ENCODE peak calls at places on chromosomes 12 and 14, in seven cellular contexts. One of them, this sample, is unnamed.

GRCh38 chr14:59139324-59139723 is 49.1 kb upstream of the DAAM1 start:
- DNase-seq in K562: no peak
- DNase-seq in neural progenitor cell: no peak
- DNase-seq in fibroblast of lung: no peak
- DNase-seq in PC-3: no peak
- DNase-seq in HCT116: no peak
- DNase-seq in IMR-90: no peak
- DNase-seq in this sample: no peak

GRCh38 chr12:75437564-75437963 is 43.0 kb upstream of the GLIPR1 start:
- DNase-seq in K562: no peak
- DNase-seq in neural progenitor cell: no peak
- DNase-seq in fibroblast of lung: peak
- DNase-seq in PC-3: peak
- DNase-seq in HCT116: no peak
- DNase-seq in IMR-90: peak
- DNase-seq in this sample: peak

GRCh38 chr12:132777614-132778013 is 16.0 kb upstream of the ANKLE2 start:
- DNase-seq in K562: no peak
- DNase-seq in neural progenitor cell: no peak
- DNase-seq in fibroblast of lung: no peak
- DNase-seq in PC-3: no peak
- DNase-seq in HCT116: no peak
- DNase-seq in IMR-90: no peak
- DNase-seq in this sample: no peak

GRCh38 chr12:19915392-19916192 is 452.7 kb upstream of the PDE3A start:
- DNase-seq in K562: no peak
- DNase-seq in neural progenitor cell: peak
- DNase-seq in fibroblast of lung: peak
- DNase-seq in PC-3: peak
- DNase-seq in HCT116: peak
- DNase-seq in IMR-90: peak
- DNase-seq in this sample: peak

GRCh38 chr12:103986823-103987222 is 21.2 kb downstream of the TDG start:
- DNase-seq in K562: no peak
- DNase-seq in neural progenitor cell: no peak
- DNase-seq in fibroblast of lung: peak
- DNase-seq in PC-3: no peak
- DNase-seq in HCT116: no peak
- DNase-seq in IMR-90: peak
- DNase-seq in this sample: no peak

GRCh38 chr14:63027719-63028118 is 17.5 kb downstream of the KCNH5 start:
- DNase-seq in K562: no peak
- DNase-seq in neural progenitor cell: no peak
- DNase-seq in fibroblast of lung: no peak
- DNase-seq in PC-3: no peak
- DNase-seq in HCT116: no peak
- DNase-seq in IMR-90: peak
- DNase-seq in this sample: no peak

GRCh38 chr14:91063119-91063518 is 2.7 kb upstream of the RPS6KA5 start:
- DNase-seq in K562: no peak
- DNase-seq in neural progenitor cell: no peak
- DNase-seq in fibroblast of lung: no peak
- DNase-seq in PC-3: peak
- DNase-seq in HCT116: no peak
- DNase-seq in IMR-90: no peak
- DNase-seq in this sample: peak

GRCh38 chr14:38255408-38255672 is 553 bp downstream of the CLEC14A start:
- DNase-seq in K562: no peak
- DNase-seq in neural progenitor cell: no peak
- DNase-seq in fibroblast of lung: no peak
- DNase-seq in PC-3: no peak
- DNase-seq in HCT116: no peak
- DNase-seq in IMR-90: no peak
- DNase-seq in this sample: no peak

GRCh38 chr12:105331805-105332251 is 1.3 kb downstream of the C12orf75 start:
- DNase-seq in K562: no peak
- DNase-seq in neural progenitor cell: peak
- DNase-seq in fibroblast of lung: no peak
- DNase-seq in PC-3: peak
- DNase-seq in HCT116: no peak
- DNase-seq in IMR-90: no peak
- DNase-seq in this sample: peak

DNA sequence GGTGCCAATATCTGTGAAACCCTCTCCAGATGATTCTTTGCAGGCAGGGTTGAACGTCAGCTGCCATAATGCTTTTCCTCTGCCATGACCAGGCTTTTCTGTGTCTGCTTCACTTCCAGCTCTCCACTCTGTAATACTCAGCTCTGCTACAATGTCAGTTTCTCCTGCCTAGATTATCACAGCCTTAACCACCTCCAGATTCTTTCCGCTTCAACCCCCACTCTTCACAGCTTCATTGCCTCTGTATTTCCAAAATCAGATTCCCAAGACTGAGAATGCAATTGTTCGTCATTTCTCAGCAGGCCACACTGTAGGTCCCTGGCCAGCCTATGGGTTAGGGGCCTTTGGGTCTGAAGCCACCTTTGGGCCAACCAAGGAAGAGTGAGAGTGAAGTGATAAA is 73.7 kb upstream of the SCN8A start:
- DNase-seq in K562: no peak
- DNase-seq in neural progenitor cell: no peak
- DNase-seq in fibroblast of lung: no peak
- DNase-seq in PC-3: no peak
- DNase-seq in HCT116: no peak
- DNase-seq in IMR-90: no peak
- DNase-seq in this sample: no peak
- H2AFZ ChIP-seq in K562: no peak
- H2AFZ ChIP-seq in neural progenitor cell: no peak
- H2AFZ ChIP-seq in fibroblast of lung: no peak
- H2AFZ ChIP-seq in PC-3: no peak
- H2AFZ ChIP-seq in HCT116: no peak
- H2AFZ ChIP-seq in IMR-90: no peak
- H2AFZ ChIP-seq in this sample: no peak

GRCh38 chr12:65918057-65918456 is 93.8 kb downstream of the HMGA2 start:
- DNase-seq in K562: no peak
- DNase-seq in neural progenitor cell: no peak
- DNase-seq in fibroblast of lung: no peak
- DNase-seq in PC-3: no peak
- DNase-seq in HCT116: no peak
- DNase-seq in IMR-90: no peak
- DNase-seq in this sample: peak
- H3K9ac ChIP-seq in K562: no peak
- H3K9ac ChIP-seq in neural progenitor cell: no peak
- H3K9ac ChIP-seq in fibroblast of lung: no peak
- H3K9ac ChIP-seq in PC-3: no peak
- H3K9ac ChIP-seq in HCT116: no peak
- H3K9ac ChIP-seq in IMR-90: no peak
- H3K9ac ChIP-seq in this sample: no peak

DNA sequence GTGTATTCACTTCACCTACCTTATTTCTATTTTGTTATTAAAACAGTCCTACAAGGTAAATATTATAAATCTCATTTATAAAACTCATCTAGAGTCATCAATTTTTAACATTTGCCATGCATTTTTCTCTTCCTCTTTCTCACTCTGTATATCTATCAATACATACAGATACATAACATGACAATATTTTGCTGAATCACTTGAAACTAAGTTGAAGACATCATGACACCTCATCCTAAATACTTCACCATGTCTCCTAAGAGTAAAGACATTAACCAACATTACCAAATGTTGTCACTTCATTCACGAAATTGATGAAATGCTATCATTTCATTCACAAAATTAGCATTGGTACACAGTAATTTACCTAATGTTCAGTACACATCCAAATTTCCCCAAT is 181.8 kb downstream of the PAX9 start:
- DNase-seq in K562: no peak
- DNase-seq in neural progenitor cell: no peak
- DNase-seq in fibroblast of lung: no peak
- DNase-seq in PC-3: no peak
- DNase-seq in HCT116: no peak
- DNase-seq in IMR-90: no peak
- DNase-seq in this sample: no peak
- H3K4me3 ChIP-seq in K562: no peak
- H3K4me3 ChIP-seq in neural progenitor cell: no peak
- H3K4me3 ChIP-seq in fibroblast of lung: no peak
- H3K4me3 ChIP-seq in PC-3: no peak
- H3K4me3 ChIP-seq in HCT116: no peak
- H3K4me3 ChIP-seq in IMR-90: no peak
- H3K4me3 ChIP-seq in this sample: no peak

GRCh38 chr12:87305481-87305880 is 723.7 kb downstream of the C12orf50 start:
- DNase-seq in K562: no peak
- DNase-seq in neural progenitor cell: no peak
- DNase-seq in fibroblast of lung: peak
- DNase-seq in PC-3: no peak
- DNase-seq in HCT116: no peak
- DNase-seq in IMR-90: peak
- DNase-seq in this sample: no peak
- H2AFZ ChIP-seq in K562: no peak
- H2AFZ ChIP-seq in neural progenitor cell: no peak
- H2AFZ ChIP-seq in fibroblast of lung: no peak
- H2AFZ ChIP-seq in PC-3: no peak
- H2AFZ ChIP-seq in HCT116: peak
- H2AFZ ChIP-seq in IMR-90: no peak
- H2AFZ ChIP-seq in this sample: no peak

DNA sequence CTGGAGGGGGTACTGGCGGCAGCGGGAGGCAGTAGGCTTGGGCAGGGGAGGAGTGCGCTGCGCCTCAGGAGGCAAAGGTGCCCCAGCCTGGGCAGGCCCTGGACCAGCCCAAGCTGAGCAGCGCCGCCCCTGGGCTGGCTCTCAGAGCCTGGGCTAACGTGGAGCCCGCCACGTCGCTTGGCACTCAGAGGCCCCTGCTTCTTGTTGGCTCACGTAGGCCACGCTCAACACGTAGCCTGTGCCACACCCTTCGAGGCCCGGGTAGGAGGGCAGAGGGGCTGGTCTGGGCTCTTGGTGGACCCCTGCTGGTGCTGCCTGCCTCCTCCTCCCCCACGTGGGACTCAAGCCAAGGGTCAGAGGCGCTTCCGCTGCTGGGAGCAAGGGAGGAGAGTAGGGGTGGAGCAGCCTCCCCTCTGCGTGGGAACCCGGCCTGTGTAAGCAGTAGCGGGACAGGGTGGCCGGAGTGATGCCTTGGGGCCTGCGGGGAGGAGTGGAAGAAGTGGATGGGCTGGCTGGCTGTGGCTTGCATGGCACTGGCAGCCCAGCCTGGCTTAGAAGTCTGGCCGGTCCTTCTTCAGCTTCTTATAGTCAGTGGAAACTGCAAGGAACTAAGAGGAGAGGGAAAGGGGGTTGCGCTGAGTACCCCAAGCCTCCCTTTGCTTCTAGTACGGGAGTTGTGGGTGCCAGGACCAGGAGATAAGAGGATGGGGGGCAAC is 5.7 kb downstream of the SHMT2 start:
- DNase-seq in K562: peak
- DNase-seq in neural progenitor cell: peak
- DNase-seq in fibroblast of lung: peak
- DNase-seq in PC-3: no peak
- DNase-seq in HCT116: no peak
- DNase-seq in IMR-90: peak
- DNase-seq in this sample: no peak
- H3K9ac ChIP-seq in K562: peak
- H3K9ac ChIP-seq in neural progenitor cell: no peak
- H3K9ac ChIP-seq in fibroblast of lung: peak
- H3K9ac ChIP-seq in PC-3: no peak
- H3K9ac ChIP-seq in HCT116: no peak
- H3K9ac ChIP-seq in IMR-90: no peak
- H3K9ac ChIP-seq in this sample: peak

GRCh38 chr12:7059780-7060179 is 738 bp upstream of the C1S start:
- DNase-seq in K562: no peak
- DNase-seq in neural progenitor cell: no peak
- DNase-seq in fibroblast of lung: no peak
- DNase-seq in PC-3: no peak
- DNase-seq in HCT116: no peak
- DNase-seq in IMR-90: no peak
- DNase-seq in this sample: no peak

GRCh38 chr12:7061596-7061995 is 1.1 kb downstream of the C1S start:
- DNase-seq in K562: no peak
- DNase-seq in neural progenitor cell: no peak
- DNase-seq in fibroblast of lung: no peak
- DNase-seq in PC-3: no peak
- DNase-seq in HCT116: no peak
- DNase-seq in IMR-90: no peak
- DNase-seq in this sample: no peak

GRCh38 chr12:7061138-7061537 is 620 bp downstream of the C1S start:
- DNase-seq in K562: no peak
- DNase-seq in neural progenitor cell: no peak
- DNase-seq in fibroblast of lung: no peak
- DNase-seq in PC-3: no peak
- DNase-seq in HCT116: no peak
- DNase-seq in IMR-90: no peak
- DNase-seq in this sample: no peak

GRCh38 chr12:7058850-7059249 is 1.7 kb upstream of the C1S start:
- DNase-seq in K562: no peak
- DNase-seq in neural progenitor cell: no peak
- DNase-seq in fibroblast of lung: no peak
- DNase-seq in PC-3: no peak
- DNase-seq in HCT116: no peak
- DNase-seq in IMR-90: no peak
- DNase-seq in this sample: no peak

GRCh38 chr12:7060353-7060954 is at the start of gene C1S:
- DNase-seq in K562: peak
- DNase-seq in neural progenitor cell: peak
- DNase-seq in fibroblast of lung: peak
- DNase-seq in PC-3: peak
- DNase-seq in HCT116: no peak
- DNase-seq in IMR-90: peak
- DNase-seq in this sample: no peak
- H3K4me3 ChIP-seq in K562: no peak
- H3K4me3 ChIP-seq in neural progenitor cell: no peak
- H3K4me3 ChIP-seq in fibroblast of lung: peak
- H3K4me3 ChIP-seq in PC-3: no peak
- H3K4me3 ChIP-seq in HCT116: no peak
- H3K4me3 ChIP-seq in IMR-90: peak
- H3K4me3 ChIP-seq in this sample: no peak

GRCh38 chr12:89244536-89244935 is 107.8 kb downstream of the DUSP6 start:
- DNase-seq in K562: no peak
- DNase-seq in neural progenitor cell: no peak
- DNase-seq in fibroblast of lung: peak
- DNase-seq in PC-3: no peak
- DNase-seq in HCT116: no peak
- DNase-seq in IMR-90: peak
- DNase-seq in this sample: no peak
- H2AFZ ChIP-seq in K562: no peak
- H2AFZ ChIP-seq in neural progenitor cell: no peak
- H2AFZ ChIP-seq in fibroblast of lung: peak
- H2AFZ ChIP-seq in PC-3: no peak
- H2AFZ ChIP-seq in HCT116: no peak
- H2AFZ ChIP-seq in IMR-90: peak
- H2AFZ ChIP-seq in this sample: no peak

This sample was measured in Karpas-422.